ENCODE peak calls at places on chromosomes 1 and 21, in four cellular contexts. C, X, G and A are unnamed samples.

GRCh38 chr1:77421504-77422233 is 139.8 kb downstream of the AK5 start:
- DNase-seq in C (no peak), X (no peak), G (no peak), A (no peak)

GRCh38 chr21:17775431-17776126 is 43.6 kb downstream of the C21orf91 start:
- DNase-seq in C (no peak), X (no peak), G (peak), A (no peak)

GRCh38 chr1:52632732-52633290 is at the start of gene SHISAL2A:
- DNase-seq in C (peak), X (no peak), G (no peak), A (peak)

GRCh38 chr1:204685236-204686006 is at the start of gene LRRN2:
- DNase-seq in C (peak), X (no peak), G (no peak), A (peak)

GRCh38 chr1:62175568-62176179 is 19.0 kb upstream of the L1TD1 start:
- DNase-seq in C (peak), X (peak), G (no peak), A (peak)

GRCh38 chr1:121544500-121544899 is 359.7 kb downstream of the SRGAP2C start:
- DNase-seq in C (no peak), X (no peak), G (no peak), A (no peak)

GRCh38 chr1:47726496-47726855 is 270.7 kb downstream of the TRABD2B start:
- DNase-seq in C (no peak), X (no peak), G (no peak), A (no peak)

GRCh38 chr1:194297999-194298598 is 1111.7 kb upstream of the B3GALT2 start:
- DNase-seq in C (no peak), X (no peak), G (no peak), A (no peak)

GRCh38 chr1:201322653-201323510 is 39.6 kb downstream of the PKP1 start:
- DNase-seq in C (no peak), X (no peak), G (no peak), A (no peak)

GRCh38 chr21:42299324-42300044 is 15.7 kb downstream of the TFF3 start:
- DNase-seq in C (no peak), X (no peak), G (no peak), A (no peak)

GRCh38 chr1:76176020-76176419 is 101.5 kb downstream of the ST6GALNAC3 start:
- DNase-seq in C (no peak), X (no peak), G (no peak), A (no peak)

GRCh38 chr1:91014475-91014874 is 7.4 kb downstream of the ZNF644 start:
- DNase-seq in C (no peak), X (no peak), G (no peak), A (no peak)

GRCh38 chr1:63590161-63590560 is 3.0 kb upstream of the PGM1 start:
- DNase-seq in C (no peak), X (no peak), G (no peak), A (no peak)

GRCh38 chr1:225651376-225651871 is 1.5 kb downstream of the ENAH start:
- DNase-seq in C (no peak), X (no peak), G (no peak), A (no peak)

GRCh38 chr1:169115891-169116585 is 9.5 kb downstream of the ATP1B1 start:
- DNase-seq in C (no peak), X (no peak), G (peak), A (peak)

GRCh38 chr21:45655071-45655470 is 11.5 kb downstream of the PCBP3 start:
- DNase-seq in C (no peak), X (no peak), G (no peak), A (no peak)

GRCh38 chr1:159492575-159493323 is 43.1 kb downstream of the OR10J5 start:
- DNase-seq in C (no peak), X (no peak), G (no peak), A (no peak)

DNA sequence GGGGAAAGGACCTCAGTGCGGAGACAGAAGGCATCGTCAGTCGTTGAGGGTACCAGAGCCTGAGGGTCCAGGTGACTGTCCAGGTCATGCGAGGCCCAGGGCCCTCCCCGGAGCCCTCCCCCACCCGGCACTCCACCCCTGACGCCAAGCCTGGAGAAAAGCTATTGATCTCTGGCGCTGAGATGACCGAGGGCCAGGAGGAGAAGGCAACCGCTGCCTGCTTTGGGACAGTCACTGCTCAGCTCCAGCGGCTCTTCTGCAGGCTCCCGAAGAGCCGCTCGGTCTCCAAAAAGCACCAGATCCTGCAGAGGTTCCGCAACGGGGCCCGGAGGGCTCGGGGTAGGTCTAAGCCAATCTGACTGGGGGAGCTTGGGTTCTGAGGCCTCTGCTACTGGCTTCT is 10.9 kb downstream of the RASSF5 start:
- DNase-seq in C (no peak), X (no peak), G (no peak), A (no peak)
- TF ChIP-seq NRF1 in C (no peak), X (no peak), G (no peak), A (no peak)

DNA sequence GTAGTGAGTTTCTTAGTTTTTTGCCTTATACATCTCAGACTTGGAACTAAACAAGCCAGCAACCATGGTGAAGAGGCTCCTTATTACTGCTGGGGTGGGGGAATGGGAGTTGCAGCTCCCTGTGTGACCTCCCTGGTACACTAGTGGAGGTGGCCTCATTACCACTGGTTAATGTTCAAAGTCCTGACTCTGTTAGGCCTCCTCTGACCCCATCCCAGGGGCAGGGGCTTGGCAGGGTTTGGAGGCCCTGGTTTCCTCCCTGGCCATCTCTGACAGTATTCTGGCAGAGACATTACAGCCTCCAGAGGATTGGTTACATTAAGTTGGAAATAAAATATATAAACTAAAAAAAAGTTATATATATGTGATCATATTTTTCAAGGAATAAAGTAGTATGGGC is 45.2 kb downstream of the CLIC4 start:
- DNase-seq in C (no peak), X (no peak), G (no peak), A (no peak)
- TF ChIP-seq NRF1 in C (no peak), X (no peak), G (no peak), A (no peak)

GRCh38 chr1:178188306-178188705 is 94.4 kb downstream of the RASAL2 start:
- DNase-seq in C (no peak), X (no peak), G (no peak), A (no peak)

GRCh38 chr1:178192686-178193085 is 98.8 kb downstream of the RASAL2 start:
- DNase-seq in C (no peak), X (no peak), G (no peak), A (no peak)

GRCh38 chr1:178189814-178190213 is 95.9 kb downstream of the RASAL2 start:
- DNase-seq in C (no peak), X (peak), G (peak), A (peak)
- TF ChIP-seq NRF1 in C (no peak), X (no peak), G (no peak), A (peak)

GRCh38 chr1:8194481-8195227 is 123.3 kb upstream of the SLC45A1 start:
- DNase-seq in C (no peak), X (no peak), G (no peak), A (no peak)
- TF ChIP-seq NRF1 in C (no peak), X (no peak), G (no peak), A (no peak)

GRCh38 chr1:996851-997727 is 2.8 kb downstream of the HES4 start:
- DNase-seq in C (no peak), X (no peak), G (no peak), A (peak)
- TF ChIP-seq NRF1 in C (no peak), X (no peak), G (no peak), A (no peak)

DNA sequence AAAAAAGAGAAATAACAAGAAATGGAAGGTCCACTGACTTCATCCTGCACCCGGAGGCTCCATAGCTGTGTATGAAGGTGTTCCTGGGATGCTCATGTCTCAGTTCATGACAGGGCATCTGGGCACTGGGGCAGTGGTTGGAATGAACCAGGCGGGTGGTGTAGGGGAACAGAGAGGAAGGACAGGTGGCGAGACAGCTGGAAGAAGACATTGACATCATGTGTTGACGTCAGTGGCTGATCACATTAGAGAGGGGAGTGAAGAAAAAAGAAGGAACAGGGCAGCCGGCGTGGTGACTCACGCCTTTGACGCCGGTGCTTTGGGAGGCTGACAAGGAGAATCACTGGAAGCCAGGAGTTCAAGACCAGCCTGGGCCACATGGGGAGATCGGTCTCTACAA is 50.1 kb downstream of the HUNK start:
- DNase-seq in C (no peak), X (no peak), G (no peak), A (no peak)
- TF ChIP-seq NRF1 in C (no peak), X (no peak), G (no peak), A (no peak)

GRCh38 chr1:14788065-14788464 is 189.6 kb downstream of the KAZN start:
- DNase-seq in C (no peak), X (no peak), G (no peak), A (no peak)

GRCh38 chr1:14786104-14786675 is 187.7 kb downstream of the KAZN start:
- DNase-seq in C (no peak), X (no peak), G (no peak), A (no peak)

GRCh38 chr1:14784790-14785773 is 186.6 kb downstream of the KAZN start:
- DNase-seq in C (no peak), X (peak), G (no peak), A (no peak)

GRCh38 chr1:14790967-14791366 is 192.5 kb downstream of the KAZN start:
- DNase-seq in C (no peak), X (no peak), G (no peak), A (no peak)

GRCh38 chr1:14787604-14788003 is 189.1 kb downstream of the KAZN start:
- DNase-seq in C (peak), X (no peak), G (no peak), A (no peak)
- TF ChIP-seq NRF1 in C (no peak), X (no peak), G (no peak), A (no peak)

GRCh38 chr1:51309291-51309690 is 21.1 kb downstream of the TTC39A start:
- DNase-seq in C (no peak), X (no peak), G (no peak), A (no peak)
- TF ChIP-seq NRF1 in C (no peak), X (no peak), G (no peak), A (no peak)